ENCODE peak calls at places on chromosomes 4 and X, in four cellular contexts. J is mesenchymal stem cell, M is RWPE1, K is heart right ventricle. C is an unnamed sample.

GRCh38 chr4:56475917-56476316 is 8.5 kb downstream of the SRP72 start:
- DNase-seq in J (no peak), M (no peak), K (no peak), C (no peak)

GRCh38 chr4:22385615-22386014 is 130.3 kb downstream of the ADGRA3 start:
- DNase-seq in J (peak), M (peak), K (no peak), C (no peak)

GRCh38 chr4:86530183-86530582 is 63.9 kb upstream of the PTPN13 start:
- DNase-seq in J (no peak), M (no peak), K (no peak), C (no peak)

GRCh38 chr4:78414116-78414515 is 137.5 kb upstream of the ANXA3 start:
- DNase-seq in J (no peak), M (no peak), K (no peak), C (no peak)

GRCh38 chr4:182916483-182917181 is 554 bp downstream of the DCTD start:
- DNase-seq in J (peak), M (peak), K (peak), C (no peak)

GRCh38 chr4:1229117-1229849 is 19.6 kb downstream of the CTBP1 start:
- DNase-seq in J (no peak), M (no peak), K (no peak), C (no peak)

GRCh38 chrX:78048036-78048435 is 56.0 kb upstream of the PGK1 start:
- DNase-seq in J (no peak), M (no peak), K (no peak), C (no peak)

GRCh38 chr4:5386921-5387320 is 321.4 kb downstream of the EVC2 start:
- DNase-seq in J (no peak), M (no peak), K (no peak), C (no peak)

GRCh38 chr4:131974730-131975129 is 1174.4 kb upstream of the PCDH10 start:
- DNase-seq in J (no peak), M (peak), K (no peak), C (no peak)

GRCh38 chrX:154546354-154547244 is at the start of gene G6PD:
- DNase-seq in J (peak), M (peak), K (peak), C (peak)

GRCh38 chr4:149709640-149710039 is 106.0 kb downstream of the IQCM start:
- DNase-seq in J (peak), M (no peak), K (no peak), C (no peak)

GRCh38 chr4:150999091-150999490 is 16.0 kb downstream of the LRBA start:
- DNase-seq in J (no peak), M (no peak), K (no peak), C (no peak)

GRCh38 chr4:133190098-133190497 is 41.0 kb downstream of the PCDH10 start:
- DNase-seq in J (no peak), M (no peak), K (no peak), C (no peak)

GRCh38 chrX:118495958-118496762 is 545 bp downstream of the DOCK11 start:
- DNase-seq in J (peak), M (peak), K (peak), C (peak)

GRCh38 chr4:109945056-109945455 is 32.4 kb downstream of the EGF start:
- DNase-seq in J (peak), M (peak), K (no peak), C (no peak)

GRCh38 chr4:118839221-118839927 is 3.4 kb upstream of the SEC24D start:
- DNase-seq in J (no peak), M (no peak), K (no peak), C (no peak)

GRCh38 chr4:1043658-1044468 is 32.4 kb downstream of the FGFRL1 start:
- DNase-seq in J (peak), M (peak), K (peak), C (peak)

GRCh38 chrX:66638591-66639500 is at the start of gene EDA2R:
- DNase-seq in J (peak), M (peak), K (no peak), C (no peak)

GRCh38 chrX:112642349-112642748 is 37.4 kb downstream of the LHFPL1 start:
- DNase-seq in J (peak), M (peak), K (no peak), C (no peak)

GRCh38 chr4:71050809-71051208 is 57.4 kb downstream of the DCK start:
- DNase-seq in J (no peak), M (peak), K (no peak), C (no peak)

C was measured in right atrium auricular region.